ENCODE peak calls at places on chromosome 6, in nine cellular contexts. K, Q, Y, N, C, L, W, H and F are unnamed samples.

GRCh38 chr6:25971187-25971811 is 8.7 kb downstream of the TRIM38 start:
- DNase-seq in Y (no peak), N (peak), H (no peak), C (no peak), W (peak), K (peak), L (no peak), Q (no peak), F (no peak)

GRCh38 chr6:73262701-73263569 is at the start of gene KHDC1:
- DNase-seq in K (peak), W (no peak), H (peak), Q (peak), L (peak), N (peak), Y (peak), C (no peak), F (peak)

GRCh38 chr6:113859349-113860164 is 2.4 kb downstream of the MARCKS start:
- DNase-seq in Y (peak), H (peak), Q (peak), N (peak), W (no peak), K (peak), L (peak), C (no peak), F (peak)

GRCh38 chr6:149231786-149232185 is 85.7 kb upstream of the TAB2 start:
- DNase-seq in Y (no peak), H (no peak), Q (no peak), N (peak), L (no peak), K (no peak), C (no peak), W (no peak), F (no peak)

GRCh38 chr6:155524249-155524651 is 68.6 kb upstream of the NOX3 start:
- DNase-seq in W (no peak), Q (no peak), H (no peak), L (no peak), C (no peak), K (peak), N (peak), Y (no peak), F (no peak)

GRCh38 chr6:170024940-170025339 is 265.9 kb downstream of the DLL1 start:
- DNase-seq in Y (no peak), H (peak), N (peak), C (no peak), K (peak), Q (no peak), L (no peak), W (no peak), F (no peak)

GRCh38 chr6:152897807-152898399 is 84.9 kb downstream of the FBXO5 start:
- DNase-seq in L (peak), C (peak), K (peak), W (no peak), H (peak), Y (peak), Q (peak), N (peak), F (peak)

GRCh38 chr6:352474-352873 is 39.1 kb upstream of the IRF4 start:
- DNase-seq in W (no peak), L (peak), N (no peak), Y (no peak), K (no peak), Q (no peak), H (no peak), C (no peak), F (no peak)

GRCh38 chr6:13311155-13311554 is 17.2 kb downstream of the TBC1D7 start:
- DNase-seq in L (no peak), Y (no peak), Q (no peak), N (no peak), H (no peak), C (no peak), K (no peak), W (no peak), F (no peak)

GRCh38 chr6:74731921-74732320 is 473.9 kb downstream of the COL12A1 start:
- DNase-seq in L (no peak), N (peak), K (peak), W (no peak), Y (no peak), Q (no peak), C (no peak), H (no peak), F (no peak)

GRCh38 chr6:98636941-98637340 is 197.4 kb upstream of the POU3F2 start:
- DNase-seq in Q (no peak), L (no peak), H (no peak), W (no peak), N (no peak), K (no peak), Y (no peak), C (no peak), F (no peak)

GRCh38 chr6:16600701-16601100 is 160.6 kb downstream of the ATXN1 start:
- DNase-seq in K (no peak), L (no peak), W (no peak), N (no peak), Q (no peak), H (no peak), Y (no peak), C (no peak), F (no peak)

GRCh38 chr6:16600026-16600425 is 161.2 kb downstream of the ATXN1 start:
- DNase-seq in C (no peak), L (no peak), W (no peak), K (peak), Y (no peak), Q (no peak), H (no peak), N (no peak), F (no peak)

GRCh38 chr6:16595514-16595913 is 165.7 kb downstream of the ATXN1 start:
- DNase-seq in H (no peak), Q (no peak), W (no peak), L (no peak), Y (no peak), K (no peak), N (no peak), C (no peak), F (no peak)

GRCh38 chr6:16594849-16595248 is 166.4 kb downstream of the ATXN1 start:
- DNase-seq in Y (no peak), K (no peak), W (no peak), H (no peak), N (no peak), Q (no peak), L (no peak), C (no peak), F (no peak)

DNA sequence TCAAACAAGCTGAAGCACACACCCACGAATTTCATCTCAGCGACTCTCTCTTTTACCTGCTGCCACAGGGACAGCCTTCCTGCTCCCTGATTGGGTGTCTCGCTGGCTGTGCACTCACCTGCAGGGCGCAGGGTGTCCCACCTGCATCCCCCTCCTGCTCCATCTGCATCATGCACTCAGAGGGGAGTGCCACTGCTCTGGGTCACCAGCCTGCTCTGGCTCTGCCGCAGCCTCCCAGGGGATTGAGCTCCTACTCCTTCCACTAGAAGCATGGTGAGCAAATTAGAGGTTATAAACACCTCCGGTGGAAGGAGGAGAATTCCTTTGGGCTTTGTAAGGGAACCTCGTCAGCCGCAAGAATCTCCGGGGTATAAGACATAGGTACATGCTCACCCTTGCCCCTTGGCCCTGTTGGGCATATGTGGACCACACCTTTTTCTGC is 164.3 kb downstream of the ATXN1 start:
- DNase-seq in L (no peak), C (no peak), N (no peak), Y (no peak), W (no peak), K (no peak), H (no peak), Q (no peak), F (no peak)
- TF ChIP-seq CTCF in L (no peak), C (no peak), N (no peak), Y (no peak), W (no peak), K (no peak), H (no peak), Q (no peak), F (no peak)

DNA sequence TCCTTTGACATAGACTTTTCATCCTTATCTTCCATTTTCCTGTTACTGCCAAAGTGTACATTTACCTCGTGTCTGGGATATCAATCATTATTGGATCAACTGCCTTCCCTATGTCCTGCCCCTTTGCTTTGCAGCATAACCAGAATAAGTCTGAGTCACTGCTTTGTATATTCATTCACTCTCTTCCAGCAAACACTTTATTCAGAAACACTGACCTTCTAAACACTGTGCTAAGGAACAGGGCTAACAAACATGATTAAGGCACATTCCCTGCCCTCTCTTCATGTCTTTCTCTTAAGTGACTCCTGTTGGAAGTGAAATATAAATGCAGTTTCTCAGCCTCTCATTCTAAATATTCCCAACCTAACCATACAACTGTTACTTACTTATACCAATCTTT is 66.9 kb downstream of the COL19A1 start:
- DNase-seq in W (no peak), K (no peak), N (peak), H (no peak), Y (no peak), C (no peak), L (no peak), Q (no peak), F (no peak)
- TF ChIP-seq CTCF in W (no peak), K (no peak), N (no peak), H (no peak), Y (no peak), C (no peak), L (no peak), Q (no peak), F (no peak)

GRCh38 chr6:153898360-153899059 is 140.5 kb upstream of the OPRM1 start:
- DNase-seq in N (no peak), W (no peak), C (no peak), H (no peak), Y (no peak), K (no peak), Q (no peak), L (no peak), F (no peak)
- TF ChIP-seq CTCF in N (no peak), W (no peak), C (no peak), H (no peak), Y (no peak), K (no peak), Q (no peak), L (no peak), F (no peak)

GRCh38 chr6:145457556-145457955 is 277.8 kb downstream of the EPM2A start:
- DNase-seq in H (no peak), W (no peak), Y (no peak), N (no peak), K (no peak), C (no peak), Q (no peak), L (no peak), F (no peak)

GRCh38 chr6:145454006-145454405 is 281.3 kb downstream of the EPM2A start:
- DNase-seq in N (no peak), L (no peak), K (no peak), Q (no peak), C (no peak), Y (no peak), W (no peak), H (no peak), F (no peak)

GRCh38 chr6:145453376-145453775 is 281.9 kb downstream of the EPM2A start:
- DNase-seq in N (no peak), Y (no peak), Q (no peak), C (no peak), W (no peak), H (no peak), K (no peak), L (no peak), F (no peak)
- TF ChIP-seq CTCF in N (no peak), Y (no peak), Q (peak), C (no peak), W (no peak), H (no peak), K (peak), L (peak), F (no peak)

GRCh38 chr6:110999634-111000270 is 17.9 kb downstream of the RPF2 start:
- DNase-seq in Q (no peak), N (peak), C (no peak), W (no peak), H (no peak), Y (no peak), L (no peak), K (peak), F (no peak)
- TF ChIP-seq CTCF in Q (peak), N (peak), C (no peak), W (no peak), H (no peak), Y (peak), L (peak), K (peak), F (peak)

GRCh38 chr6:93017213-93017612 is 402.1 kb downstream of the EPHA7 start:
- DNase-seq in W (no peak), H (no peak), C (no peak), K (no peak), Q (no peak), N (no peak), Y (no peak), L (no peak), F (no peak)
- TF ChIP-seq CTCF in W (no peak), H (no peak), C (no peak), K (no peak), Q (no peak), N (no peak), Y (no peak), L (no peak), F (no peak)